ENCODE peak calls at places on chromosomes 13 and 19, in seven cellular contexts. D, O, V, Q, A, Y and J are unnamed samples.
A peak's percentile ranks its signal among the peaks of the same experiment; 100 is the strongest.

GRCh38 chr13:42377640-42378382 is 105.9 kb downstream of the AKAP11 start:
- DNase-seq in Y (no peak), V (no peak), Q (peak; percentile 87), A (no peak), O (no peak), D (peak; percentile 83), J (no peak)

GRCh38 chr19:3458595-3459284 is 21.6 kb downstream of the SMIM24 start:
- DNase-seq in V (no peak), D (peak; percentile 84), Q (peak; percentile 82), O (peak; percentile 71), Y (peak; percentile 25), A (no peak), J (no peak)

GRCh38 chr19:5956728-5957127 is 21.2 kb downstream of the RANBP3 start:
- DNase-seq in D (no peak), A (no peak), Y (no peak), O (no peak), Q (no peak), V (no peak), J (no peak)

GRCh38 chr13:93948523-93948922 is 531.0 kb downstream of the DCT start:
- DNase-seq in Y (no peak), Q (no peak), O (no peak), V (no peak), D (no peak), A (no peak), J (no peak)

GRCh38 chr19:48443731-48444128 is 2.1 kb upstream of the GRWD1 start:
- DNase-seq in O (no peak), V (no peak), Q (no peak), A (no peak), D (no peak), Y (no peak), J (no peak)

GRCh38 chr19:45473366-45474190 is 5.8 kb downstream of the FOSB start:
- DNase-seq in Y (no peak), D (no peak), O (no peak), V (no peak), A (no peak), Q (peak; percentile 36), J (peak; percentile 85)

GRCh38 chr13:36919833-36920611 is at the start of gene SMAD9:
- DNase-seq in D (peak; percentile 72), Y (peak; percentile 67), O (peak; percentile 53), Q (peak; percentile 74), A (peak; percentile 57), V (no peak), J (peak; percentile 78)

GRCh38 chr13:48144413-48145035 is 49.6 kb upstream of the MED4 start:
- DNase-seq in O (no peak), V (no peak), D (no peak), Q (no peak), Y (peak; percentile 45), A (no peak), J (peak; percentile 71)

GRCh38 chr19:17579523-17580244 is 24.2 kb downstream of the COLGALT1 start:
- DNase-seq in Q (peak; percentile 90), O (peak; percentile 98), Y (peak; percentile 26), A (peak; percentile 45), V (peak; percentile 87), D (peak; percentile 48), J (peak; percentile 66)

GRCh38 chr19:6100284-6100915 is 9.9 kb downstream of the RFX2 start:
- DNase-seq in A (no peak), D (peak; percentile 28), O (no peak), Y (no peak), Q (no peak), V (no peak), J (no peak)

GRCh38 chr19:37128821-37129177 is 43.7 kb downstream of the ZNF585A start:
- DNase-seq in Q (peak; percentile 15), D (no peak), V (no peak), O (no peak), A (no peak), Y (no peak), J (no peak)

GRCh38 chr13:100528353-100528752 is 60.2 kb downstream of the GGACT start:
- DNase-seq in O (no peak), V (no peak), A (no peak), Q (no peak), Y (no peak), D (no peak), J (no peak)
- H3K18ac ChIP-seq in O (no peak overlapping the region), V (no peak overlapping the region), A (no peak overlapping the region), Q (no peak overlapping the region), Y (no peak overlapping the region), D (no peak overlapping the region), J (no peak overlapping the region)

DNA sequence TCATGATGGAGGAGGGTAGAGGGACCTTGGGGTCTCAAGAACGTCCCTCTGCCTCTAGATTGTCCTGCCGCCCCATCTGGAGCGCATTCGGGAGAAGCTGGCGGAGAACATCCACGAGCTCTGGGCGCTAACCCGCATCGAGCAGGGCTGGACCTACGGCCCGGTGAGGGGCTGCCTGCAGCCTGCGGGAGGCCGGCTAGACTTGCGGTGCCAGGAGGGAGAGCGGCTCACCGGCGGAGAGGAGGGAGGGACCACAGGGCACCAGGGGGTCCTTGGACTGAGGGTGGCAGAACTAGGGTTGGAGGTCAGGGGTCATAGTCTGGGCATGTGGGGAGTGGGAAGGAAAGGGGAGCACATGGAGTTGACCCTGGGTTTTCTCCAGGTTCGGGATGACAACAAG is 29.9 kb downstream of the RYR1 start:
- DNase-seq in D (no peak), O (no peak), Q (no peak), Y (no peak), V (no peak), A (no peak), J (no peak)
- H3K18ac ChIP-seq in D (no peak overlapping the region), O (no peak overlapping the region), Q (no peak overlapping the region), Y (no peak overlapping the region), V (no peak overlapping the region), A (peak overlapping the region; percentile 40), J (no peak overlapping the region)

GRCh38 chr13:109880371-109881346 is 94.3 kb upstream of the IRS2 start:
- DNase-seq in Y (no peak), V (no peak), O (no peak), A (no peak), D (no peak), Q (no peak), J (no peak)
- H3K18ac ChIP-seq in Y (no peak overlapping the region), V (no peak overlapping the region), O (no peak overlapping the region), A (peak overlapping the region; percentile 30), D (no peak overlapping the region), Q (no peak overlapping the region), J (no peak overlapping the region)

GRCh38 chr19:56101746-56102535 is 19.2 kb downstream of the ZNF787 start:
- DNase-seq in O (no peak), Y (no peak), Q (no peak), D (no peak), V (no peak), A (no peak), J (no peak)
- H3K18ac ChIP-seq in O (no peak overlapping the region), Y (no peak overlapping the region), Q (no peak overlapping the region), D (no peak overlapping the region), V (no peak overlapping the region), A (no peak overlapping the region), J (no peak overlapping the region)

GRCh38 chr19:30420881-30421280 is 48.7 kb downstream of the ZNF536 start:
- DNase-seq in Q (no peak), O (no peak), D (no peak), A (no peak), Y (no peak), V (no peak), J (no peak)
- H3K18ac ChIP-seq in Q (no peak overlapping the region), O (no peak overlapping the region), D (no peak overlapping the region), A (peak overlapping the region; percentile 19), Y (no peak overlapping the region), V (no peak overlapping the region), J (no peak overlapping the region)